ENCODE peak calls at places on chromosomes 7 and 10, in four cellular contexts. X, M, V and B are unnamed samples.
A peak's percentile ranks its signal among the peaks of the same experiment; 100 is the strongest.

GRCh38 chr7:100874300-100874576 is 665 bp upstream of the SRRT start:
- DNase-seq in X (no peak), M (no peak), V (no peak), B (no peak)

GRCh38 chr10:50469778-50470193 is 154.0 kb downstream of the SGMS1 start:
- DNase-seq in M (no peak), V (no peak), X (no peak), B (no peak)

GRCh38 chr10:112313911-112314310 is 30.7 kb downstream of the TECTB start:
- DNase-seq in V (no peak), X (no peak), M (no peak), B (no peak)

GRCh38 chr7:11742496-11742895 is 89.5 kb downstream of the THSD7A start:
- DNase-seq in V (no peak), M (no peak), X (no peak), B (no peak)

GRCh38 chr10:50421026-50421719 is 169.9 kb upstream of the ASAH2 start:
- DNase-seq in X (no peak), V (peak; percentile 55), M (peak; percentile 62), B (peak; percentile 79)

GRCh38 chr10:6275022-6275997 is 72.6 kb downstream of the PFKFB3 start:
- DNase-seq in X (peak; percentile 74), V (peak; percentile 53), M (peak; percentile 94), B (peak; percentile 52)

GRCh38 chr7:81583090-81583489 is 186.8 kb downstream of the HGF start:
- DNase-seq in V (no peak), X (no peak), M (no peak), B (no peak)

GRCh38 chr7:101251871-101252659 is 7.2 kb upstream of the FIS1 start:
- DNase-seq in V (peak; percentile 95), M (peak; percentile 98), X (peak; percentile 95), B (peak; percentile 98)

GRCh38 chr7:46576950-46577349 is 655.9 kb upstream of the IGFBP3 start:
- DNase-seq in M (no peak), X (no peak), V (no peak), B (no peak)

DNA sequence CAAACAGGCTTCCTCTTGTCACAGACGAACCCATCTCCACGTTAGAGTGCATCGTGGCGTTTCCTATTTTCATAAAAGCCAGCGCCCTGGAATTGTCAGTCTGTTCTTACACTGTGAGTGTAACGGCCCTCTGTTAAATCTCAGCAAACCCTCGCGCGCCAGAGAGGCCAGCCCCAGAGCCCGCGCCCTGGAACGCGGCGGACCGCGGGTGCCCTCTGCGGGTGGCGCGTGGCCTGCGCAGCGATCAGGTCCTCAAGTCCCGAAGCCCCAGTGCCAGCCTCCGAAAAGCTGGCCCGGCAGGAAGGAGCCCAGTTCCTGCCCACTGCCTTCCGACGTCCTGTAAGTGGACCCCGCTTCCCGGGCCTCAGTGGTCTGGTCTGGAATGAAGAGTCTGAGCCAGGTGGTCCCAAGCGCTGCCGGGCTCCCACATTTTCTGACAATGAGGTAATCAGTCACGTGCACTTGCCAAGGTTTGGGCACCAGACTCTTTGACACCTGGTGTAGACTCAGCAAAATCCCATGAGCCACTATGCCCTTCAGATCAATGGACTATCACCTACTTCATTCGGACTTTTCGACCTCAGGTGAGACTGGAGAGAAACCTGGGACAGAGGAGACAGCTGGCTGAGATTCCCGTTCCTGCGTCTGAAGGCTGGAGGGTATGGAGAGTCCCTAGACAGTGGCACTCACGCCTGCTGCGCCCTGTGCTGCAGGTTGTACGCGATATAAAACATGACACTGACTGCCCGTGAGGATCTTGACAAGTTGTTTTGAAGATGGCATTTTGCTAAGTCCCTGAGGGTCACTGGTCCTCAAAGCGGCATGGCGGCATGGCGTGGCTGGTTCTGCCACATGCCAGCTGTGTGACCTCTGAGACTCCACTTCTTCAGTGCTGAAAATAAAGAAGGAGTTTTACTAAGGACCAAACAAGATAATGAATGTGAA is 109.4 kb upstream of the LANCL2 start:
- DNase-seq in V (peak; percentile 61), X (peak; percentile 78), M (peak; percentile 92), B (peak; percentile 79)
- TF ChIP-seq POLR2A in V (no peak), X (no peak), M (no peak), B (no peak)

DNA sequence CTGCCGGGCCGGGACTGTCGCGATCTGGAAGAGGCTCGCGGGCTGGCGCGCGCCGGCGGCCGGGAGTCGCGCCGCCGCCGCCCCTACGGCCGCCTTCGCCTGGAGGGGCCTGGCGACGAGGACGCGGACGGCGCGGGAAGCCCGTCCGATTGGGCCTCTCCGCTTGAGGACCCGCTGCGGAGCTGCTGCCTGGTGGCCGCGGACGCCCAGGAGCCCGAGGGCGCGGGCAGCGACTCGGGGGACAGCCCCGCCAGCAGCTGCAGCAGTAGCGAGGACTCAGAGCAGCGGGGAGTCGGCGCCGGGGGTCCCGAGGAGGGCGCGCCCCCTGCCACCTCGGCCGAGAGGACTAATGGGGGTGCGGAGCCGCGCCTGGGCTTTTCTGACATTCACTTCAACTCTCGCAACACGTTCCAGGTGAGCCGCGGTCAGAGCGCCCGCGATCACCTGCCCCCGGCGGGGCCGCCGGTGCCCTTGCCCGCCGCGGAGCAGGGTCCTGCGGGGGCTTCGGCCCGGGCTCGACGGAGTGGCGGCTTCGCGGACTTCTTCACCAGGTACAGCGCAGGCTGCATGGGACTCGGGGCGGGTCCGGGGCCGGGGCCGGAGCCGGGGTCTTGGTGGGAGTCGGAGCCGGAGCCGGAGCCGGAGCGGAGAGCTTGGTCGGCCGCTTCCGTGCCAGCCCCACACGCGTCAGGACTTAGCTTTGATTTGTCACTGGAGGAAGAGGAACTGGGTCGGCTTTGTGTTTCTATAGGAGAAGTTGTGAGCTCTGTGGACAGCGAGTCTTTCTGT is 887 bp downstream of the TBC1D12 start:
- DNase-seq in V (peak; percentile 76), M (peak; percentile 78), X (peak; percentile 33), B (peak; percentile 82)
- TF ChIP-seq POLR2A in V (no peak), M (peak; percentile 66), X (no peak), B (no peak)

GRCh38 chr10:94936721-94937120 is 1.7 kb upstream of the CYP2C9 start:
- DNase-seq in M (no peak), X (no peak), V (no peak), B (no peak)

GRCh38 chr10:94938383-94938782 is at the start of gene CYP2C9:
- DNase-seq in V (peak; percentile 1), M (no peak), X (no peak), B (no peak)
- TF ChIP-seq POLR2A in V (no peak), M (no peak), X (no peak), B (no peak)

DNA sequence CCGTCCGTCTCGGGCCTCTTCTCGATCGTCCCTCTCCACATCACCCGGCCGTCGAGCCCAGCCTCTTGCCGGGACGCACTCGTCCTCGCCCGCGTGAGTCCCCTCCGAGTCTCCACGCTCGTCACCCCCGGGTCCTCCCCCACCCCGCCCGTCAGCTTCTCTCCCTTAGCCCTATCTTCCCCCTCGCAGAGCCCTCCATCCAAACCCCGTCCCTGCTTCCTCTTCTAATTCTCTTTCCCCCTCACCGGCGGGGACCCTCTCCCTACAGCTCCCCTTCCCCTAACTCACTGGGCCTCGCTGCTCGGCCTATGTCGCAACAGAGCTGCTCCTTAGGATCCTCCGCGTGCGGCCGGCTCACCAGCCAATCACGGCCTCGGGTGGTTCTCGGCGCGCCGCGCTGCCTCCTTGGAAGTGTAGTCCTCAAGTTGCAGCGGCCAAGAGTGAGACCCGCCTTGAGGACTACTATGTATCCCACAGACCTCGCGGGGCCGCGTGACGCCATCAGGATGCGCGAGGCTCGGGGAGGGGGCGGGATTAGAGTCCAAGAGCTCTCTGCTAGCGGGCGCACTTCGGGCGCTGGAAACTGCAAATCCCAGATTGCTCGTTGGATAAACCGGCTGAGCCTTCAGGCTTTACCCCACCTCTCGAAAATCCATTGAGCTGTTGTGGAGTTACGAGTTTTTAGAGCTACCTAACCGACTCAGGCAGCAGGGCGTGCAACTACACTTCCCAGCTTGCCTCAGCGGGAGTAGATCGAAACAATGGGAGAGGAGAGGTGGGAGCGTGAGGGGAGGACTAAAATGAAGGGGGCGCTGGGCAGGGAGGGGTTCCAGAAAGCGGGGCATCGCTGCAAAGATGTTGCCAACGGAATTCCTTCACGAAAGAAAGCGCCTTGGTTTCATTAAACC is at the start of gene ABCF2:
- DNase-seq in V (peak; percentile 96), M (peak; percentile 100), X (peak; percentile 99), B (peak; percentile 99)
- TF ChIP-seq POLR2A in V (peak; percentile 72), M (peak; percentile 91), X (peak; percentile 24), B (peak; percentile 57)

GRCh38 chr10:100986623-100986951 is 710 bp downstream of the MRPL43 start:
- DNase-seq in V (no peak), X (no peak), M (no peak), B (no peak)

GRCh38 chr10:100985336-100985735 is 2.0 kb downstream of the MRPL43 start:
- DNase-seq in X (no peak), V (peak; percentile 48), M (no peak), B (no peak)

GRCh38 chr10:100987685-100988049 is 324 bp downstream of the TWNK start:
- DNase-seq in M (no peak), V (no peak), X (no peak), B (no peak)

GRCh38 chr10:100988166-100988565 is 823 bp downstream of the TWNK start:
- DNase-seq in M (no peak), V (no peak), X (no peak), B (no peak)

DNA sequence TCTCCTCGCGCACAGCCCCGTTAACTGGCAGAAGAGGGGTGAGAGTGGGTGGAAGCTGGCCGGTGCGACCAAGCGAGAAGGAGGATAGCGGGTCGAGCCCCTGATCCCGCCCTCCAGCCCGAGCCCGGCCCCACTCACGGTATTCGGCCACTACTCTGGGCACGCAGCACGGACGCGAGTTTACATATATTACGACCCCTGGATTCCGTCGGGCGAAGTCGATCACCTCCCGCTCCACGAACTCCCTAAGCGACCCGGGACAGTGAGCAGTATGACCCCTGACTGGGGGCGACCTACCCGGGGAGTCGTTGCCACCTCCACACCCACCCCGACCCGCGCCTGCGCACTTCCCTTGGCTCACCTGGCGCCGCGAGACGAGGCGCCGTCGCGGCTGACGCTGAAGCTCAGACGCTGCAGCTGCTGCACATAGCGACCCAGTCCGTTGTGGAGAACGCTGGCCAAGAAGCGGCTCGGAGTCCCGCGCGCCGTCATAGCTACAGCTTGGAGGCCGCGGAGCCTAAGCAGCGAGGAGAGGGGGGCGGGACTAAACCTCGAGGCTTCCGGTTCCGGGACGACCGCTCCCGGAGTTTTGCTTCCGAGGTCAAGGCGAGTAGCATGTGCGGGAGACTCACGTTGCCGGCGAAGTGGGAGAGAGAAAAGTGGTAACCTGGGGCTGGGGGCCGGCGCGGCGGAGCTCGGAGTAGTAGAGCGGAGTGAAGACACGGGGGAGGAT is at the start of the genes MRPL43 and TWNK:
- DNase-seq in X (peak; percentile 83), M (peak; percentile 91), V (peak; percentile 72), B (peak; percentile 90)
- TF ChIP-seq POLR2A in X (peak; percentile 24), M (peak; percentile 52), V (peak; percentile 67), B (peak; percentile 73)